ENCODE peak calls at places on chromosomes 16 and 17, in six cellular contexts. G is CD4-positive, alpha-beta T cell; N is WTC11; U is epithelial cell of esophagus; K is left lung; C is type B pancreatic cell. Q is an unnamed sample.

GRCh38 chr17:49980703-49981197 is 11.8 kb downstream of the DLX4 start:
- DNase-seq in G (no peak), N (peak), U (peak), K (no peak), C (no peak), Q (no peak)

GRCh38 chr16:55949518-55949917 is 74.3 kb upstream of the CES5A start:
- DNase-seq in G (no peak), N (no peak), U (peak), K (no peak), C (no peak), Q (no peak)

GRCh38 chr16:16148755-16149154 is 74.5 kb downstream of the ABCC6 start:
- DNase-seq in G (no peak), N (no peak), U (no peak), K (no peak), C (no peak), Q (no peak)

GRCh38 chr17:62819511-62820221 is 11.6 kb upstream of the MARCHF10 start:
- DNase-seq in G (no peak), N (no peak), U (peak), K (peak), C (peak), Q (peak)

GRCh38 chr16:86570542-86571196 is 4.0 kb downstream of the FOXC2 start:
- DNase-seq in G (no peak), N (no peak), U (no peak), K (no peak), C (no peak), Q (no peak)

GRCh38 chr16:67882374-67883145 is 2.1 kb upstream of the NRN1L start:
- DNase-seq in G (no peak), N (no peak), U (no peak), K (no peak), C (no peak), Q (no peak)

GRCh38 chr17:41519501-41520224 is 973 bp upstream of the KRT15 start:
- DNase-seq in G (no peak), N (no peak), U (peak), K (peak), C (no peak), Q (no peak)

GRCh38 chr17:17877548-17878358 is 41.0 kb upstream of the SREBF1 start:
- DNase-seq in G (no peak), N (peak), U (peak), K (peak), C (no peak), Q (no peak)

GRCh38 chr16:48503779-48504178 is 106.2 kb downstream of the N4BP1 start:
- DNase-seq in G (no peak), N (no peak), U (no peak), K (no peak), C (no peak), Q (no peak)

GRCh38 chr16:89295915-89296314 is 78.4 kb downstream of the ZNF778 start:
- DNase-seq in G (no peak), N (no peak), U (no peak), K (no peak), C (no peak), Q (no peak)

GRCh38 chr16:52921104-52921503 is 131.6 kb downstream of the CHD9NB start:
- DNase-seq in G (no peak), N (no peak), U (no peak), K (no peak), C (no peak), Q (no peak)
- TF ChIP-seq CTCF in G (no peak), N (no peak), U (no peak), K (no peak), C (no peak), Q (no peak)

GRCh38 chr17:74919440-74920305 is 3.4 kb downstream of the USH1G start:
- DNase-seq in G (no peak), N (peak), U (no peak), K (no peak), C (no peak), Q (peak)
- TF ChIP-seq CTCF in G (no peak), N (no peak), U (no peak), K (no peak), C (peak), Q (no peak)

GRCh38 chr17:28131592-28131991 is 89.1 kb downstream of the NLK start:
- DNase-seq in G (no peak), N (no peak), U (no peak), K (no peak), C (no peak), Q (no peak)

GRCh38 chr17:28133562-28133970 is 91.1 kb downstream of the NLK start:
- DNase-seq in G (no peak), N (no peak), U (peak), K (no peak), C (no peak), Q (no peak)

GRCh38 chr17:28124962-28125361 is 82.5 kb downstream of the NLK start:
- DNase-seq in G (no peak), N (no peak), U (peak), K (no peak), C (no peak), Q (no peak)

GRCh38 chr17:28125530-28126382 is 83.3 kb downstream of the NLK start:
- DNase-seq in G (no peak), N (no peak), U (no peak), K (no peak), C (no peak), Q (no peak)

DNA sequence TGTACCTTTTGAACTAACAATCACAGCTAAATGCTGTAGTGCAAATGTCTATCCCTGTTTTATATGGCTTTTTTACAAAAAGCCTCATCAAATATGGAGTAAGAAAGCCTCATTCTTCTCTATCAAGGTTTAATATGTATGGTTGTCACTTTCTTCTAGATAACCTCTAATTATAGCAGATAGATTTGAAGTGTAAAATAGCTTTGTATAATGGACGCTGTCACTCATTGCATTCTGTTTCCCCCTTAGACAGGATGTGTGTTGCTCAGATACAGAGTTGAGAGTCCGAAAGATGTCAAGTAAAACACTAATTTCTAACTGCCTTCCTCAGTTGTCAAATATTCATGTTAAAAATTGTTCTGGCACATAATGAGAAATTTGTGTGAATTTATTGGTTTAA is 88.0 kb downstream of the NLK start:
- DNase-seq in G (no peak), N (no peak), U (no peak), K (no peak), C (no peak), Q (no peak)
- TF ChIP-seq CTCF in G (no peak), N (no peak), U (no peak), K (no peak), C (no peak), Q (no peak)

GRCh38 chr16:61374071-61374470 is 662.2 kb downstream of the CDH8 start:
- DNase-seq in G (no peak), N (no peak), U (no peak), K (no peak), C (no peak), Q (no peak)
- TF ChIP-seq CTCF in G (no peak), N (no peak), U (no peak), K (no peak), C (no peak), Q (no peak)

DNA sequence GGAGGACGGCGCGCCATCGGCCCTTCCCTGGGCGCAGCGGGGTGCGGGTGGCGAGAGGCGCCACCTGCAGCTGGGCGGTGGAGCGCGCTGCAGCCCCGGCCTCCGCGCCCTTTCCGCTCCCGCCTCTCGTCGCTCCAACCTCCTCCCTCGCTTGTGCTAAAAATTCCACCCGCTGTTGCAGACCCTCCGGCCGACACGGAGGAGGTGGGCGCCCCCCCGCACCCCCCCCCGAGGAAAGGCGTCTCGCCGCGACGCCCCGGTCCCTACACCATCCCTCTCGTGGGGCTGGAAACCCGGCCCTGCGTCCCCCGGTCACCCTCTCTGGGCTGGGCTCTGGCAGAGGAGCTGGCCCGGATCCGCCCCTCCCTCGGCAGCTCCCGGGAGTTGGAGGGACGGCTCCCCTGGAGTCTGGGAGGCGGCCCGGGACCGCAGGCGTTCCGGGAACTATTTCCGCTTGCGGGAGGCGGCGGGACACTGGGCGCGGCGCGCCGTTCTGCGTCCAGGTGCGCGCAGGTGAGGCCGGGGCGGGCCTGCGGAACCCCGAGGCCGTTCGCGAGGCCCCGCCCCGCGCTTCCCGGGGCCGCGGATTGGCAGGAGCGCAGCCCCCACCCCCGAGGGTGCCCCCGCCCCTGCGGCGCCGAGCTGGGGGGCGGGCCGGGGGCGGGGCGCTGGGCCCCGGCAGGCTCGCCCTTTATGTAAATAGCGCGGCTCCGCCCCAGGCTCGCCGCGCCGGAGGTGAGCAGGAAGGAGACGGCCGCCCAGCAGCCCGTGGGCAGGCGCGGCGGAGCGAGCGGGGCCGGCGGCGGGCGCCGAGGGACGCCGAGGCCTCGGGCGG is at the start of gene LLGL2:
- DNase-seq in G (peak), N (peak), U (peak), K (peak), C (peak), Q (peak)
- TF ChIP-seq CTCF in G (peak), N (no peak), U (peak), K (peak), C (peak), Q (no peak)

DNA sequence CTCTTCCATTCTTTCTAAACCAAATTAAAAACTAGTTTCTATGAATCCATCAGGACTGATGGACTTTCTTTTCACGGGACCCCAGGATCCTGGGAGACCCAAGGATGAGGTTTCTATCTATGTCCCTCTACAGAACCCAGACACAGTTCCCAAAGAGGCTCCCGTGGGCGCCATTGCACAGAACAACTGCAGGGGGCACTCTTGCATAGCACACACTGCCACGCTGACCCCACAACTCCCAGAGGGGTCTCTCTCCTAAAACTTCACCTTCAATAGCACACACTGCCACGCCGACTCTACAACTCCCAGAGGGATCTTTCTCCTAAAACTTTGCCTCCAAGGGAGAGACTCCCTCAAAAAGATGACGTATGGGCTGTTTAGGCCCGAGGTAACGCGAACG is 9.0 kb downstream of the ABR start:
- DNase-seq in G (no peak), N (peak), U (no peak), K (no peak), C (no peak), Q (no peak)
- TF ChIP-seq CTCF in G (no peak), N (peak), U (no peak), K (no peak), C (peak), Q (no peak)

GRCh38 chr17:64036198-64036922 is 15.9 kb upstream of the ICAM2 start:
- DNase-seq in G (no peak), N (peak), U (no peak), K (no peak), C (peak), Q (no peak)
- TF ChIP-seq CTCF in G (no peak), N (no peak), U (no peak), K (no peak), C (no peak), Q (no peak)

GRCh38 chr16:11907160-11907970 is 8.4 kb downstream of the GSPT1 start:
- DNase-seq in G (no peak), N (no peak), U (no peak), K (no peak), C (no peak), Q (no peak)
- TF ChIP-seq CTCF in G (no peak), N (no peak), U (no peak), K (no peak), C (no peak), Q (no peak)

GRCh38 chr17:33657181-33657580 is 364.1 kb upstream of the ASIC2 start:
- DNase-seq in G (no peak), N (no peak), U (no peak), K (no peak), C (no peak), Q (no peak)

GRCh38 chr17:33647976-33648375 is 354.9 kb upstream of the ASIC2 start:
- DNase-seq in G (no peak), N (no peak), U (peak), K (no peak), C (no peak), Q (peak)

GRCh38 chr17:33653389-33653788 is 360.3 kb upstream of the ASIC2 start:
- DNase-seq in G (no peak), N (no peak), U (no peak), K (no peak), C (no peak), Q (no peak)

DNA sequence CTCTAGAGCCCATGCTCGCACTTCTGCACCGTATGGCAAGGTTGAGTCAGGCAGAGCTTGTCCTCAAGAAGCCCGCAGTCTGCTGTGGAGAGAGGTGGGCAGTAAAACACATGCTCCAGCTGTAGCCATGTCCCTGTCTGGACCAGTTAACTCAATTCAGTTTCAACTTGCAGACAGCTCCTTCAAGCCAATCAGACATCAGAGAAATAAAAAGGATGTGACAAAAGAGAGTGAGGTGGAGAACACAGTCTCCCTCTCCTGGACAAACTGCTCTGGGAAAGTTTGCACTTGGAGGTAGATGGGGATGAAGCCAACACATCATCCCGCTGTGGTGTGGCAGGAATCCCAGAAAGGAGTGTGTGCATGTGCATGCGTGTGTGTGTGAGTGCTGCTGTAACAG is 358.5 kb upstream of the ASIC2 start:
- DNase-seq in G (no peak), N (no peak), U (peak), K (no peak), C (no peak), Q (no peak)
- TF ChIP-seq CTCF in G (no peak), N (no peak), U (peak), K (no peak), C (peak), Q (no peak)

GRCh38 chr17:73422121-73422520 is 110.3 kb upstream of the CDC42EP4 start:
- DNase-seq in G (no peak), N (no peak), U (no peak), K (no peak), C (no peak), Q (no peak)

GRCh38 chr17:73424571-73424970 is 112.8 kb upstream of the CDC42EP4 start:
- DNase-seq in G (no peak), N (no peak), U (no peak), K (no peak), C (no peak), Q (no peak)

GRCh38 chr17:73423806-73424205 is 112.0 kb upstream of the CDC42EP4 start:
- DNase-seq in G (no peak), N (no peak), U (no peak), K (no peak), C (no peak), Q (no peak)

GRCh38 chr17:73420897-73421296 is 109.1 kb upstream of the CDC42EP4 start:
- DNase-seq in G (no peak), N (no peak), U (peak), K (no peak), C (no peak), Q (peak)

GRCh38 chr17:73423159-73423715 is 111.4 kb upstream of the CDC42EP4 start:
- DNase-seq in G (no peak), N (no peak), U (no peak), K (no peak), C (no peak), Q (no peak)
- TF ChIP-seq CTCF in G (no peak), N (no peak), U (no peak), K (no peak), C (no peak), Q (no peak)